ENCODE peak calls at places on chromosomes 1 and 21, in four cellular contexts. W is NAMALWA, B is T-helper 2 cell, L is HCEC 1CT. X is an unnamed sample.

GRCh38 chr1:171422489-171422888 is 62.8 kb upstream of the PRRC2C start:
- DNase-seq in W (no peak), B (no peak), L (peak; percentile 62), X (no peak)

GRCh38 chr1:10900691-10901090 is 104.2 kb upstream of the CASZ1 start:
- DNase-seq in W (no peak), B (no peak), L (no peak), X (no peak)

GRCh38 chr1:7587726-7588456 is 183.2 kb upstream of the VAMP3 start:
- DNase-seq in W (no peak), B (no peak), L (no peak), X (peak; percentile 60)

GRCh38 chr1:19311931-19312781 is at the start of the genes AKR7A2 and SLC66A1:
- DNase-seq in W (peak; percentile 91), B (peak; percentile 71), L (peak; percentile 92), X (peak; percentile 96)

GRCh38 chr1:156693858-156694562 is 11.4 kb downstream of the CRABP2 start:
- DNase-seq in W (no peak), B (no peak), L (no peak), X (no peak)

GRCh38 chr1:27074175-27074780 is 61.6 kb upstream of the TENT5B start:
- DNase-seq in W (no peak), B (no peak), L (peak; percentile 26), X (no peak)

GRCh38 chr1:108053291-108054023 is 88.5 kb upstream of the VAV3 start:
- DNase-seq in W (no peak), B (no peak), L (no peak), X (no peak)

GRCh38 chr21:35150562-35151226 is 101.6 kb upstream of the RUNX1 start:
- DNase-seq in W (no peak), B (no peak), L (peak; percentile 11), X (no peak)

GRCh38 chr1:231508941-231509340 is 19.5 kb upstream of the TSNAX start:
- DNase-seq in W (no peak), B (no peak), L (no peak), X (no peak)

GRCh38 chr1:76254165-76255043 is 179.9 kb downstream of the ST6GALNAC3 start:
- DNase-seq in W (no peak), B (no peak), L (peak; percentile 33), X (no peak)

GRCh38 chr1:69693921-69694320 is 126.2 kb downstream of the LRRC7 start:
- DNase-seq in W (no peak), B (no peak), L (no peak), X (no peak)

GRCh38 chr1:150109567-150109966 is 40.1 kb upstream of the PLEKHO1 start:
- DNase-seq in W (no peak), B (no peak), L (no peak), X (no peak)

GRCh38 chr21:20971296-20971921 is 26.8 kb upstream of the NCAM2 start:
- DNase-seq in W (peak; percentile 76), B (no peak), L (peak; percentile 5), X (no peak)

GRCh38 chr1:78833491-78833890 is 173.0 kb downstream of the ADGRL4 start:
- DNase-seq in W (no peak), B (no peak), L (peak; percentile 94), X (no peak)

GRCh38 chr1:43512133-43512532 is 18.6 kb upstream of the PTPRF start:
- DNase-seq in W (no peak), B (no peak), L (no peak), X (no peak)

GRCh38 chr1:81954388-81955023 is 153.8 kb downstream of the ADGRL2 start:
- DNase-seq in W (no peak), B (no peak), L (no peak), X (no peak)

GRCh38 chr1:98923667-98924066 is 81.0 kb downstream of the PLPPR5 start:
- DNase-seq in W (no peak), B (no peak), L (no peak), X (no peak)

GRCh38 chr1:234001817-234002216 is 97.3 kb downstream of the SLC35F3 start:
- DNase-seq in W (no peak), B (no peak), L (no peak), X (no peak)

GRCh38 chr1:86779308-86780191 is 75.2 kb downstream of the SH3GLB1 start:
- DNase-seq in W (no peak), B (no peak), L (peak; percentile 63), X (no peak)

GRCh38 chr1:64161347-64162080 is 41.9 kb upstream of the UBE2U start:
- DNase-seq in W (no peak), B (no peak), L (peak; percentile 49), X (no peak)

GRCh38 chr1:168362991-168363390 is 82.3 kb downstream of the TBX19 start:
- DNase-seq in W (peak; percentile 45), B (peak; percentile 84), L (no peak), X (no peak)

GRCh38 chr1:80244366-80244765 is 1237.8 kb upstream of the ADGRL4 start:
- DNase-seq in W (no peak), B (no peak), L (no peak), X (no peak)

GRCh38 chr1:40315239-40315794 is 1.8 kb downstream of the COL9A2 start:
- DNase-seq in W (peak; percentile 93), B (peak; percentile 66), L (peak; percentile 72), X (peak; percentile 93)

GRCh38 chr21:28111151-28111619 is 881.5 kb downstream of the LTN1 start:
- DNase-seq in W (no peak), B (no peak), L (peak; percentile 73), X (peak; percentile 76)

GRCh38 chr1:161631076-161631475 is at the start of gene FCGR3B:
- DNase-seq in W (no peak), B (no peak), L (no peak), X (no peak)

GRCh38 chr1:180627411-180627810 is 4.4 kb upstream of the XPR1 start:
- DNase-seq in W (peak; percentile 41), B (no peak), L (peak; percentile 39), X (no peak)

GRCh38 chr1:5374176-5374575 is 618.0 kb downstream of the NPHP4 start:
- DNase-seq in W (no peak), B (no peak), L (no peak), X (no peak)